ENCODE peak calls at places on chromosomes 13 and 19, in seven cellular contexts. One of them, this sample, is unnamed.

GRCh38 chr19:15438124-15438496 is 11.6 kb downstream of the WIZ start:
- DNase-seq in heart right ventricle: no peak
- DNase-seq in Calu3: no peak
- DNase-seq in kidney epithelial cell: no peak
- DNase-seq in PC-3: no peak
- DNase-seq in GM12878: no peak
- DNase-seq in brain microvascular endothelial cell: no peak
- DNase-seq in this sample: no peak

GRCh38 chr19:33376423-33376822 is 2.9 kb downstream of the CEBPG start:
- DNase-seq in heart right ventricle: peak; percentile 73
- DNase-seq in Calu3: peak; percentile 67
- DNase-seq in kidney epithelial cell: no peak
- DNase-seq in PC-3: peak; percentile 81
- DNase-seq in GM12878: no peak
- DNase-seq in brain microvascular endothelial cell: peak; percentile 80
- DNase-seq in this sample: no peak

GRCh38 chr13:80037505-80037888 is 303.4 kb downstream of the SPRY2 start:
- DNase-seq in heart right ventricle: no peak
- DNase-seq in Calu3: no peak
- DNase-seq in kidney epithelial cell: peak; percentile 83
- DNase-seq in PC-3: peak; percentile 84
- DNase-seq in GM12878: no peak
- DNase-seq in brain microvascular endothelial cell: peak; percentile 92
- DNase-seq in this sample: no peak

GRCh38 chr13:31121327-31122140 is 40.2 kb downstream of the HSPH1 start:
- DNase-seq in heart right ventricle: no peak
- DNase-seq in Calu3: no peak
- DNase-seq in kidney epithelial cell: no peak
- DNase-seq in PC-3: no peak
- DNase-seq in GM12878: no peak
- DNase-seq in brain microvascular endothelial cell: no peak
- DNase-seq in this sample: no peak

GRCh38 chr19:17285415-17286135 is 3.9 kb downstream of the ANKLE1 start:
- DNase-seq in heart right ventricle: no peak
- DNase-seq in Calu3: no peak
- DNase-seq in kidney epithelial cell: no peak
- DNase-seq in PC-3: no peak
- DNase-seq in GM12878: no peak
- DNase-seq in brain microvascular endothelial cell: no peak
- DNase-seq in this sample: no peak

GRCh38 chr13:80030491-80030890 is 310.4 kb downstream of the SPRY2 start:
- DNase-seq in heart right ventricle: no peak
- DNase-seq in Calu3: peak; percentile 22
- DNase-seq in kidney epithelial cell: no peak
- DNase-seq in PC-3: peak; percentile 88
- DNase-seq in GM12878: no peak
- DNase-seq in brain microvascular endothelial cell: no peak
- DNase-seq in this sample: no peak

GRCh38 chr19:55216461-55217198 is 7.3 kb upstream of the PTPRH start:
- DNase-seq in heart right ventricle: peak; percentile 85
- DNase-seq in Calu3: peak; percentile 96
- DNase-seq in kidney epithelial cell: peak; percentile 99
- DNase-seq in PC-3: peak; percentile 100
- DNase-seq in GM12878: no peak
- DNase-seq in brain microvascular endothelial cell: peak; percentile 99
- DNase-seq in this sample: peak; percentile 97

GRCh38 chr19:50547385-50548190 is 20.6 kb downstream of the LRRC4B start:
- DNase-seq in heart right ventricle: no peak
- DNase-seq in Calu3: no peak
- DNase-seq in kidney epithelial cell: no peak
- DNase-seq in PC-3: no peak
- DNase-seq in GM12878: no peak
- DNase-seq in brain microvascular endothelial cell: no peak
- DNase-seq in this sample: no peak

GRCh38 chr19:23075031-23075733 is 41.6 kb upstream of the ZNF730 start:
- DNase-seq in heart right ventricle: peak; percentile 58
- DNase-seq in Calu3: no peak
- DNase-seq in kidney epithelial cell: peak; percentile 43
- DNase-seq in PC-3: peak; percentile 27
- DNase-seq in GM12878: no peak
- DNase-seq in brain microvascular endothelial cell: peak; percentile 60
- DNase-seq in this sample: peak; percentile 79

GRCh38 chr13:21753117-21753729 is 82.3 kb downstream of the FGF9 start:
- DNase-seq in heart right ventricle: no peak
- DNase-seq in Calu3: no peak
- DNase-seq in kidney epithelial cell: no peak
- DNase-seq in PC-3: no peak
- DNase-seq in GM12878: no peak
- DNase-seq in brain microvascular endothelial cell: no peak
- DNase-seq in this sample: no peak

GRCh38 chr19:42255766-42256750 is 1.1 kb upstream of the ERF start:
- DNase-seq in heart right ventricle: peak; percentile 65
- DNase-seq in Calu3: peak; percentile 46
- DNase-seq in kidney epithelial cell: no peak
- DNase-seq in PC-3: peak; percentile 32
- DNase-seq in GM12878: no peak
- DNase-seq in brain microvascular endothelial cell: no peak
- DNase-seq in this sample: peak; percentile 48

GRCh38 chr19:42254850-42255765 is at the start of gene ERF:
- DNase-seq in heart right ventricle: peak; percentile 96
- DNase-seq in Calu3: peak; percentile 98
- DNase-seq in kidney epithelial cell: peak; percentile 38
- DNase-seq in PC-3: peak; percentile 81
- DNase-seq in GM12878: peak; percentile 45
- DNase-seq in brain microvascular endothelial cell: peak; percentile 88
- DNase-seq in this sample: peak; percentile 95

GRCh38 chr19:42252365-42253244 is 2.3 kb downstream of the ERF start:
- DNase-seq in heart right ventricle: peak; percentile 42
- DNase-seq in Calu3: peak; percentile 48
- DNase-seq in kidney epithelial cell: no peak
- DNase-seq in PC-3: no peak
- DNase-seq in GM12878: no peak
- DNase-seq in brain microvascular endothelial cell: no peak
- DNase-seq in this sample: no peak

GRCh38 chr19:42253245-42254082 is 1.5 kb downstream of the ERF start:
- DNase-seq in heart right ventricle: peak; percentile 68
- DNase-seq in Calu3: peak; percentile 72
- DNase-seq in kidney epithelial cell: no peak
- DNase-seq in PC-3: peak; percentile 15
- DNase-seq in GM12878: no peak
- DNase-seq in brain microvascular endothelial cell: no peak
- DNase-seq in this sample: peak; percentile 81

DNA sequence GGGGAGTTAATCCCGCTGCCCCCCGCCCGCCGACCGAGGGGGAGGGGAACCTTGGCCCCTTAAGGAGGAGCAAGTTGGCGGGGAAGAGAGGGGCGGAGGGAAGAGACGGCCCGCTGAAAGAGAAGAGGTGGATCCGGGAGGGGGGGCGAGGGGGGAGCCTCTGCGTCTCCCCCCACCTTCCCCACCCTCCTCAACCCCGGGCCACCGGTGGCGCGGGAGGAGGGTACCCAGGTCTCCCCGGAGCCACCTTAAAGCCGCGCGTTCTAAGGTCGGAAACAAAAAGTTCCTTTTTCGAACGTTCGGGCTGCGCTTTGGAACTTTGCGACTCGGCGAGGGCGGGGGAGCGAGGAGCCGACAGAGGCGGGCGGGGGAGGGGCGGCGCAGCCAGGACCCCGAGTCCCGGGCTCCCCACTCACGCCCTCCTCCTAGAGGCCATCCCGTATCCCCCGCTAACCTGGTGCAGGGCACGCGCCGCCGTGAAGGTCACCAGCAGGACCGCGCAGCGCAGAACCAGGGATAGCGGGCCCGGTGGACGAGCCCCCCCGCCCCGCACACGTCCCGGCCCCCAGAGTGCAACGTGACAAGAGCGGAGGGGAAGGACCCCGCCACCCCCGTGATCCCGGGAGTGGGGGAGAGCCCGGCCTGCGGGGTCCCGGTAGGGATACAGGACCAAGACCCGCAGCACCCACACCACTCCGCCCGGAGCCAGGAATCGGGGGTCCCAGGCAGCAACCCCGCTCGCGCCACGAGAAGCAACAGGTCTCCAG is 662 bp downstream of the ERF start:
- DNase-seq in heart right ventricle: peak; percentile 72
- DNase-seq in Calu3: peak; percentile 76
- DNase-seq in kidney epithelial cell: no peak
- DNase-seq in PC-3: peak; percentile 48
- DNase-seq in GM12878: no peak
- DNase-seq in brain microvascular endothelial cell: no peak
- DNase-seq in this sample: peak; percentile 80
- TF ChIP-seq CTCF in heart right ventricle: no peak
- TF ChIP-seq CTCF in Calu3: no peak
- TF ChIP-seq CTCF in kidney epithelial cell: no peak
- TF ChIP-seq CTCF in PC-3: no peak
- TF ChIP-seq CTCF in GM12878: no peak
- TF ChIP-seq CTCF in brain microvascular endothelial cell: no peak
- TF ChIP-seq CTCF in this sample: no peak

DNA sequence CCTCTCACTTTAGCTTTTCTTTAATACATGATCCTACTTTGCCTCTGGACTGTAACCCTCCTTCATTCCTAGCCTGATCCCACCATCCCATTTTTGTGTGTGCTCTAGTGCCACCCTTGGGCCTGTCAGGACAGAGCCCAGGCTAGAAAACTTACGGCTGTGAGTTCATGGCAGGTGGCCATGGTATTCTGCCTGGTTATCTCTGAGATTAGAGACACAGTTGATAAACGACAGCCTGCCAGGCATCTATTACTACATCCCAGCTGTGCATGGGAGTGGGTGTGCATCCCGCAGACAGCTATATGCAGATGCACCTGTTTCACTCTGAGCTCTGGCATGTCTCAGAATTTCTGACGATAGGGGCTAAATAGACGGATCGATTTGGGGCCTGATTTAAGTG is 110.9 kb downstream of the HS6ST3 start:
- DNase-seq in heart right ventricle: no peak
- DNase-seq in Calu3: no peak
- DNase-seq in kidney epithelial cell: no peak
- DNase-seq in PC-3: no peak
- DNase-seq in GM12878: no peak
- DNase-seq in brain microvascular endothelial cell: no peak
- DNase-seq in this sample: no peak
- TF ChIP-seq CTCF in heart right ventricle: no peak
- TF ChIP-seq CTCF in Calu3: no peak
- TF ChIP-seq CTCF in kidney epithelial cell: no peak
- TF ChIP-seq CTCF in PC-3: no peak
- TF ChIP-seq CTCF in GM12878: no peak
- TF ChIP-seq CTCF in brain microvascular endothelial cell: no peak
- TF ChIP-seq CTCF in this sample: no peak

DNA sequence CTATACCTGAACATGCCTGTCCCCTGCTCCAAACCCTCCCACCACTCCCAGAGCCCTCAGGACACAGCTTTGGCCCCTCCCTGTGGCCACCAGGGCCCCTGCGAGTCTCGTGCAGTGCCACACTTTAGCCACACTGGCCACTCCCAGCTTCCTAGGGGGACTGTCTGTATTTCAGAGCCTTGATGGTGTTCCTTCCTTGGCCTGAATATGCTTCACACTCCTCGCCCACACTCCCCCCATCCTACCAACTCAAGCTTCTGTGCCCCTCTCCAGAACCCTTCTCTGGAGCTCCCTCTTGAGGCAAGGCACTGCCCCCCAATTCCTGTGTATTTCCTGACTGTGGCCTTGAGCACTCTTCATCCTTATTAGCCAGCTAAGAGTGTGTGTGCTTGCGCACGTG is 80.2 kb downstream of the DPF1 start:
- DNase-seq in heart right ventricle: no peak
- DNase-seq in Calu3: no peak
- DNase-seq in kidney epithelial cell: no peak
- DNase-seq in PC-3: no peak
- DNase-seq in GM12878: no peak
- DNase-seq in brain microvascular endothelial cell: no peak
- DNase-seq in this sample: no peak
- TF ChIP-seq CTCF in heart right ventricle: no peak
- TF ChIP-seq CTCF in Calu3: peak; percentile 24
- TF ChIP-seq CTCF in kidney epithelial cell: peak; percentile 33
- TF ChIP-seq CTCF in PC-3: peak; percentile 38
- TF ChIP-seq CTCF in GM12878: no peak
- TF ChIP-seq CTCF in brain microvascular endothelial cell: peak; percentile 45
- TF ChIP-seq CTCF in this sample: no peak

DNA sequence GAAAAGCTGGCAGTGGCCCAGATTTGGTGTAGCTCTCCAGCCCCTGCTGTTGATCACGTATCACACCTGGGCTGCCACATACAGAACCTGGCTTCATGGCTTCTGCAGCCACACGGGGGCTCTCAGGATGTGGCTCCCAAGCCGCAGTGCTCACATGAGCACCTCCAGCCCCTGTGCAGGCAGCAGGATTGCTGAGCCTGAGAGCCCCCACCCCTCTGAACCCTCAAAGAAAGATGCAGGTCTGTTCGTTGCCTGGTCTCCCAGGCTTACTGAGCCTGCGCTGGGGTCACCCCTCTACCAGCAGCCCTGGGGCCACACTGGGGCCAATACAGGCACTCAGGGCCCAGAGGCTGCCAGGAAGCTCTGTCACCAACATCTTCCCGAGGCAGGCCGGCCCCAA is 2.7 kb downstream of the PLEKHF1 start:
- DNase-seq in heart right ventricle: no peak
- DNase-seq in Calu3: no peak
- DNase-seq in kidney epithelial cell: no peak
- DNase-seq in PC-3: no peak
- DNase-seq in GM12878: no peak
- DNase-seq in brain microvascular endothelial cell: no peak
- DNase-seq in this sample: no peak
- TF ChIP-seq CTCF in heart right ventricle: no peak
- TF ChIP-seq CTCF in Calu3: no peak
- TF ChIP-seq CTCF in kidney epithelial cell: no peak
- TF ChIP-seq CTCF in PC-3: no peak
- TF ChIP-seq CTCF in GM12878: peak; percentile 39
- TF ChIP-seq CTCF in brain microvascular endothelial cell: no peak
- TF ChIP-seq CTCF in this sample: no peak

GRCh38 chr19:45518469-45518826 is 11.2 kb downstream of the VASP start:
- DNase-seq in heart right ventricle: no peak
- DNase-seq in Calu3: no peak
- DNase-seq in kidney epithelial cell: no peak
- DNase-seq in PC-3: no peak
- DNase-seq in GM12878: no peak
- DNase-seq in brain microvascular endothelial cell: no peak
- DNase-seq in this sample: no peak
- TF ChIP-seq CTCF in heart right ventricle: no peak
- TF ChIP-seq CTCF in Calu3: no peak
- TF ChIP-seq CTCF in kidney epithelial cell: no peak
- TF ChIP-seq CTCF in PC-3: no peak
- TF ChIP-seq CTCF in GM12878: no peak
- TF ChIP-seq CTCF in brain microvascular endothelial cell: no peak
- TF ChIP-seq CTCF in this sample: no peak

GRCh38 chr13:113947321-113948033 is 26.4 kb downstream of the C13orf46 start:
- DNase-seq in heart right ventricle: no peak
- DNase-seq in Calu3: peak; percentile 10
- DNase-seq in kidney epithelial cell: no peak
- DNase-seq in PC-3: peak; percentile 55
- DNase-seq in GM12878: no peak
- DNase-seq in brain microvascular endothelial cell: peak; percentile 40
- DNase-seq in this sample: no peak
- TF ChIP-seq CTCF in heart right ventricle: peak; percentile 70
- TF ChIP-seq CTCF in Calu3: no peak
- TF ChIP-seq CTCF in kidney epithelial cell: peak; percentile 81
- TF ChIP-seq CTCF in PC-3: peak; percentile 59
- TF ChIP-seq CTCF in GM12878: no peak
- TF ChIP-seq CTCF in brain microvascular endothelial cell: peak; percentile 73
- TF ChIP-seq CTCF in this sample: no peak